ENCODE peak calls at places on chromosome X, in six cellular contexts. One of them, this sample, is unnamed.

GRCh38 chrX:54808109-54808604 is 612 bp downstream of the MAGED2 start:
- DNase-seq in H1: no peak
- DNase-seq in IMR-90: no peak
- DNase-seq in colonic mucosa: peak; percentile 72
- DNase-seq in lower lobe of right lung: no peak
- DNase-seq in PC-3: no peak
- DNase-seq in this sample: no peak

GRCh38 chrX:114774691-114775090 is 190.8 kb downstream of the HTR2C start:
- DNase-seq in H1: no peak
- DNase-seq in IMR-90: no peak
- DNase-seq in colonic mucosa: no peak
- DNase-seq in lower lobe of right lung: no peak
- DNase-seq in PC-3: peak; percentile 6
- DNase-seq in this sample: no peak

GRCh38 chrX:136146614-136147319 is 566 bp upstream of the FHL1 start:
- DNase-seq in H1: no peak
- DNase-seq in IMR-90: no peak
- DNase-seq in colonic mucosa: no peak
- DNase-seq in lower lobe of right lung: no peak
- DNase-seq in PC-3: peak; percentile 7
- DNase-seq in this sample: no peak

GRCh38 chrX:29299689-29300088 is 712.4 kb downstream of the IL1RAPL1 start:
- DNase-seq in H1: no peak
- DNase-seq in IMR-90: no peak
- DNase-seq in colonic mucosa: no peak
- DNase-seq in lower lobe of right lung: no peak
- DNase-seq in PC-3: peak; percentile 50
- DNase-seq in this sample: peak; percentile 5

GRCh38 chrX:141760761-141761160 is 62.2 kb upstream of the SPANXD start:
- DNase-seq in H1: no peak
- DNase-seq in IMR-90: peak; percentile 26
- DNase-seq in colonic mucosa: no peak
- DNase-seq in lower lobe of right lung: no peak
- DNase-seq in PC-3: peak; percentile 86
- DNase-seq in this sample: peak; percentile 22

GRCh38 chrX:110454336-110454735 is 95.7 kb downstream of the RTL9 start:
- DNase-seq in H1: no peak
- DNase-seq in IMR-90: no peak
- DNase-seq in colonic mucosa: no peak
- DNase-seq in lower lobe of right lung: no peak
- DNase-seq in PC-3: no peak
- DNase-seq in this sample: no peak

GRCh38 chrX:133666256-133666655 is 251.0 kb upstream of the GPC4 start:
- DNase-seq in H1: no peak
- DNase-seq in IMR-90: no peak
- DNase-seq in colonic mucosa: no peak
- DNase-seq in lower lobe of right lung: no peak
- DNase-seq in PC-3: no peak
- DNase-seq in this sample: no peak

GRCh38 chrX:28042260-28042659 is 61.0 kb upstream of the DCAF8L1 start:
- DNase-seq in H1: no peak
- DNase-seq in IMR-90: no peak
- DNase-seq in colonic mucosa: no peak
- DNase-seq in lower lobe of right lung: no peak
- DNase-seq in PC-3: no peak
- DNase-seq in this sample: no peak

GRCh38 chrX:42149281-42149680 is 225.9 kb upstream of the CASK start:
- DNase-seq in H1: no peak
- DNase-seq in IMR-90: no peak
- DNase-seq in colonic mucosa: no peak
- DNase-seq in lower lobe of right lung: no peak
- DNase-seq in PC-3: no peak
- DNase-seq in this sample: no peak

GRCh38 chrX:50691820-50692219 is 122.2 kb downstream of the SHROOM4 start:
- DNase-seq in H1: no peak
- DNase-seq in IMR-90: peak; percentile 48
- DNase-seq in colonic mucosa: peak; percentile 21
- DNase-seq in lower lobe of right lung: no peak
- DNase-seq in PC-3: peak; percentile 75
- DNase-seq in this sample: peak; percentile 15

GRCh38 chrX:53048169-53049126 is at the start of gene GPR173:
- DNase-seq in H1: no peak
- DNase-seq in IMR-90: peak; percentile 66
- DNase-seq in colonic mucosa: peak; percentile 29
- DNase-seq in lower lobe of right lung: peak; percentile 50
- DNase-seq in PC-3: peak; percentile 49
- DNase-seq in this sample: no peak

GRCh38 chrX:102765217-102765616 is 44.7 kb downstream of the GPRASP3 start:
- DNase-seq in H1: no peak
- DNase-seq in IMR-90: peak; percentile 82
- DNase-seq in colonic mucosa: no peak
- DNase-seq in lower lobe of right lung: no peak
- DNase-seq in PC-3: peak; percentile 85
- DNase-seq in this sample: peak; percentile 9

GRCh38 chrX:136674270-136674986 is 26.5 kb downstream of the CD40LG start:
- DNase-seq in H1: no peak
- DNase-seq in IMR-90: no peak
- DNase-seq in colonic mucosa: no peak
- DNase-seq in lower lobe of right lung: no peak
- DNase-seq in PC-3: no peak
- DNase-seq in this sample: no peak

GRCh38 chrX:129979207-129979920 is 3.1 kb upstream of the BCORL1 start:
- DNase-seq in H1: no peak
- DNase-seq in IMR-90: no peak
- DNase-seq in colonic mucosa: peak; percentile 20
- DNase-seq in lower lobe of right lung: no peak
- DNase-seq in PC-3: no peak
- DNase-seq in this sample: no peak

GRCh38 chrX:8801041-8801599 is at the start of gene FAM9A:
- DNase-seq in H1: no peak
- DNase-seq in IMR-90: no peak
- DNase-seq in colonic mucosa: no peak
- DNase-seq in lower lobe of right lung: no peak
- DNase-seq in PC-3: no peak
- DNase-seq in this sample: no peak

GRCh38 chrX:27918799-27919198 is 62.5 kb downstream of the DCAF8L1 start:
- DNase-seq in H1: no peak
- DNase-seq in IMR-90: peak; percentile 4
- DNase-seq in colonic mucosa: peak; percentile 54
- DNase-seq in lower lobe of right lung: no peak
- DNase-seq in PC-3: peak; percentile 46
- DNase-seq in this sample: no peak

GRCh38 chrX:71214604-71215334 is 8.3 kb upstream of the GJB1 start:
- DNase-seq in H1: no peak
- DNase-seq in IMR-90: no peak
- DNase-seq in colonic mucosa: peak; percentile 89
- DNase-seq in lower lobe of right lung: no peak
- DNase-seq in PC-3: no peak
- DNase-seq in this sample: no peak

GRCh38 chrX:115679460-115679859 is 118.5 kb downstream of the PLS3 start:
- DNase-seq in H1: no peak
- DNase-seq in IMR-90: peak; percentile 39
- DNase-seq in colonic mucosa: no peak
- DNase-seq in lower lobe of right lung: no peak
- DNase-seq in PC-3: peak; percentile 56
- DNase-seq in this sample: peak; percentile 24

GRCh38 chrX:16695079-16695676 is 17.3 kb downstream of the CTPS2 start:
- DNase-seq in H1: no peak
- DNase-seq in IMR-90: peak; percentile 65
- DNase-seq in colonic mucosa: peak; percentile 70
- DNase-seq in lower lobe of right lung: peak; percentile 50
- DNase-seq in PC-3: peak; percentile 75
- DNase-seq in this sample: peak; percentile 30

GRCh38 chrX:18424482-18425198 is 768 bp upstream of the CDKL5 start:
- DNase-seq in H1: no peak
- DNase-seq in IMR-90: peak; percentile 70
- DNase-seq in colonic mucosa: peak; percentile 22
- DNase-seq in lower lobe of right lung: peak; percentile 47
- DNase-seq in PC-3: peak; percentile 39
- DNase-seq in this sample: no peak

GRCh38 chrX:110281377-110281776 is 36.5 kb downstream of the AMMECR1 start:
- DNase-seq in H1: no peak
- DNase-seq in IMR-90: no peak
- DNase-seq in colonic mucosa: no peak
- DNase-seq in lower lobe of right lung: no peak
- DNase-seq in PC-3: no peak
- DNase-seq in this sample: no peak

GRCh38 chrX:39331062-39331704 is 529.9 kb downstream of the MID1IP1 start:
- DNase-seq in H1: no peak
- DNase-seq in IMR-90: no peak
- DNase-seq in colonic mucosa: no peak
- DNase-seq in lower lobe of right lung: no peak
- DNase-seq in PC-3: no peak
- DNase-seq in this sample: no peak

GRCh38 chrX:1658083-1658463 is 43.2 kb downstream of the ASMT start:
- DNase-seq in H1: no peak
- DNase-seq in IMR-90: no peak
- DNase-seq in colonic mucosa: no peak
- DNase-seq in lower lobe of right lung: no peak
- DNase-seq in PC-3: no peak
- DNase-seq in this sample: no peak

GRCh38 chrX:130121505-130121800 is 11.2 kb upstream of the ELF4 start:
- DNase-seq in H1: no peak
- DNase-seq in IMR-90: no peak
- DNase-seq in colonic mucosa: no peak
- DNase-seq in lower lobe of right lung: no peak
- DNase-seq in PC-3: no peak
- DNase-seq in this sample: no peak

GRCh38 chrX:128781506-128781905 is 729.3 kb upstream of the ACTRT1 start:
- DNase-seq in H1: no peak
- DNase-seq in IMR-90: no peak
- DNase-seq in colonic mucosa: peak; percentile 50
- DNase-seq in lower lobe of right lung: no peak
- DNase-seq in PC-3: peak; percentile 46
- DNase-seq in this sample: peak; percentile 0

GRCh38 chrX:48961585-48962091 is 4.2 kb upstream of the OTUD5 start:
- DNase-seq in H1: no peak
- DNase-seq in IMR-90: peak; percentile 27
- DNase-seq in colonic mucosa: no peak
- DNase-seq in lower lobe of right lung: no peak
- DNase-seq in PC-3: no peak
- DNase-seq in this sample: no peak

GRCh38 chrX:108199691-108200090 is 108.1 kb downstream of the ATG4A start:
- DNase-seq in H1: no peak
- DNase-seq in IMR-90: peak; percentile 22
- DNase-seq in colonic mucosa: no peak
- DNase-seq in lower lobe of right lung: no peak
- DNase-seq in PC-3: peak; percentile 77
- DNase-seq in this sample: peak; percentile 16

GRCh38 chrX:107542500-107542899 is 85.8 kb upstream of the PRPS1 start:
- DNase-seq in H1: no peak
- DNase-seq in IMR-90: peak; percentile 34
- DNase-seq in colonic mucosa: no peak
- DNase-seq in lower lobe of right lung: no peak
- DNase-seq in PC-3: peak; percentile 48
- DNase-seq in this sample: peak; percentile 1

GRCh38 chrX:119763175-119763574 is 4.8 kb downstream of the SOWAHD start:
- DNase-seq in H1: no peak
- DNase-seq in IMR-90: peak; percentile 77
- DNase-seq in colonic mucosa: no peak
- DNase-seq in lower lobe of right lung: no peak
- DNase-seq in PC-3: no peak
- DNase-seq in this sample: no peak

GRCh38 chrX:53246231-53246630 is 21.2 kb upstream of the KDM5C start:
- DNase-seq in H1: no peak
- DNase-seq in IMR-90: no peak
- DNase-seq in colonic mucosa: no peak
- DNase-seq in lower lobe of right lung: no peak
- DNase-seq in PC-3: no peak
- DNase-seq in this sample: no peak

DNA sequence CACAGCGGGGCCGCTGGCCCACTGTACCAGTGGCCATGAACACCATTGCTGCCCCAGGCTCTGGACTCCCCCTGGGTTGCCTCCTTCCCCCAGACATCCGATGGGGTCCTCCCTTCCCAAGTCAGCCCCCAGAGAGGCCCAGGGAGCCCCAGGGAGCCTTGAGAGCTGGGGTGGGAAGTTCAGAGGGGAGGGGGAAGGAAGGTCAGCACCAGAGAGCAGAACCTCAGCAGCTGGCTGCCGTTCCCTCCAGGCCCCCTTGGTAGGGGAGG is 464 bp upstream of the ARHGAP4 start:
- DNase-seq in H1: no peak
- DNase-seq in IMR-90: no peak
- DNase-seq in colonic mucosa: no peak
- DNase-seq in lower lobe of right lung: no peak
- DNase-seq in PC-3: no peak
- DNase-seq in this sample: no peak
- H3K27ac ChIP-seq in H1: no peak overlapping the region
- H3K27ac ChIP-seq in IMR-90: no peak overlapping the region
- H3K27ac ChIP-seq in colonic mucosa: peak overlapping the region; percentile 90
- H3K27ac ChIP-seq in lower lobe of right lung: peak overlapping the region; percentile 95
- H3K27ac ChIP-seq in PC-3: no peak overlapping the region
- H3K27ac ChIP-seq in this sample: peak overlapping the region; percentile 96

DNA sequence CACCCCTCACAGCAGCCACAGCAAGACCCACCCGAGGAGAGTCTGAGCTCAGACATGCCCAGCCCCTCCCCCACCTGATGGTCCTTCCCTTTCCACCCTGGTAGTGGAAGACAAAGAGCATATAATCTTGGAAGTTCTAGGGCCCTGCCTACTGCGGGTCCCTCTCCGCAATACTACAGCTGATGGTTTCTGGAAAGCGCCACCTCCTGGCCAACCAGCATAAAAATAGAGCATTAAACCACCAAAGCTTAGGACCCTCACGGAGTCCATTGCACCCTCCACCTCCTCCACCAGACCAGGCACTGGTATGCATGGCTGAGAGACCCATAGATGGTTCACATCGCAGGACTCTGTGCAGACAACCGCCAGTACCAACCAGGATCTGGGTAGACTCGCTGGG is 78.2 kb downstream of the SH3BGRL start:
- DNase-seq in H1: no peak
- DNase-seq in IMR-90: no peak
- DNase-seq in colonic mucosa: no peak
- DNase-seq in lower lobe of right lung: no peak
- DNase-seq in PC-3: no peak
- DNase-seq in this sample: no peak
- TF ChIP-seq CTCF in H1: peak; percentile 27
- TF ChIP-seq CTCF in IMR-90: peak; percentile 8
- TF ChIP-seq CTCF in colonic mucosa: no peak
- TF ChIP-seq CTCF in lower lobe of right lung: no peak
- TF ChIP-seq CTCF in PC-3: peak; percentile 43
- TF ChIP-seq CTCF in this sample: no peak

GRCh38 chrX:112147206-112147605 is 64.6 kb upstream of the TRPC5 start:
- DNase-seq in H1: no peak
- DNase-seq in IMR-90: peak; percentile 29
- DNase-seq in colonic mucosa: no peak
- DNase-seq in lower lobe of right lung: no peak
- DNase-seq in PC-3: peak; percentile 3
- DNase-seq in this sample: peak; percentile 1
- H3K27ac ChIP-seq in H1: no peak overlapping the region
- H3K27ac ChIP-seq in IMR-90: no peak overlapping the region
- H3K27ac ChIP-seq in colonic mucosa: no peak overlapping the region
- H3K27ac ChIP-seq in lower lobe of right lung: no peak overlapping the region
- H3K27ac ChIP-seq in PC-3: no peak overlapping the region
- H3K27ac ChIP-seq in this sample: no peak overlapping the region

DNA sequence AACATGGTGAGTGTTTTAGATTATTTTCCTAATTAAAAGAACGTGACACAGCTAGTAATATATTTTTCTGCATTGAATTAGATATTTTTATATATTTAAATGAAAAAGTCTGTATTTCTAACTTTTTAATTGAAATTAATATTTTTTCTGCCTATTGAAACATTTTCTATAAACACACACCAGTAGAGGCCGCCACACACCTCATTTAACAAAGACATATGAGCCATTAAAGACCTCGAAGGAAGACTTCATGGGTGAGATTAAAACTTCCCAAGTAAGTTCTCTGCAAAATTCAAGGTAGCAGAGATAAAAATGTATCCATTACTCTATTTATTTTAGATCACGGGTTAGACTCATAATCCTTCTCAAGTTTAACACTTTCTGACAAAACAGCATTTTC is 8.3 kb downstream of the SLITRK2 start:
- DNase-seq in H1: no peak
- DNase-seq in IMR-90: no peak
- DNase-seq in colonic mucosa: no peak
- DNase-seq in lower lobe of right lung: no peak
- DNase-seq in PC-3: peak; percentile 31
- DNase-seq in this sample: no peak
- TF ChIP-seq CTCF in H1: peak; percentile 25
- TF ChIP-seq CTCF in IMR-90: peak; percentile 27
- TF ChIP-seq CTCF in colonic mucosa: no peak
- TF ChIP-seq CTCF in lower lobe of right lung: no peak
- TF ChIP-seq CTCF in PC-3: peak; percentile 39
- TF ChIP-seq CTCF in this sample: no peak

This sample was measured in RWPE1.